ENCODE peak calls at places on chromosomes 16 and 17, in six cellular contexts. L is choroid plexus epithelial cell, V is tibial artery, G is neural progenitor cell, J is ovary, K is HFF-Myc. B is an unnamed sample.

GRCh38 chr17:9805769-9806168 is 14.4 kb upstream of the DHRS7C start:
- DNase-seq in V (no peak), K (peak; percentile 7), J (no peak), L (no peak), G (no peak), B (no peak)

GRCh38 chr17:21379080-21379711 is 3.0 kb downstream of the KCNJ12 start:
- DNase-seq in G (no peak), V (no peak), L (no peak), K (no peak), J (no peak), B (no peak)

GRCh38 chr16:80936410-80936809 is 70.3 kb downstream of the CMC2 start:
- DNase-seq in V (no peak), L (peak; percentile 58), G (no peak), K (no peak), J (no peak), B (peak; percentile 51)

GRCh38 chr16:5024632-5025031 is 9.1 kb downstream of the NAGPA start:
- DNase-seq in L (peak; percentile 18), V (no peak), J (no peak), K (no peak), G (peak; percentile 37), B (peak; percentile 8)

GRCh38 chr16:89325861-89326471 is 108.5 kb downstream of the ZNF778 start:
- DNase-seq in K (no peak), J (peak; percentile 60), L (peak; percentile 83), V (peak; percentile 80), G (no peak), B (peak; percentile 78)

GRCh38 chr16:85042606-85043005 is 15.0 kb downstream of the KIAA0513 start:
- DNase-seq in K (no peak), G (no peak), J (no peak), L (no peak), V (no peak), B (no peak)

GRCh38 chr17:7655541-7655840 is 4.8 kb downstream of the ATP1B2 start:
- DNase-seq in L (no peak), J (peak; percentile 31), G (no peak), K (no peak), V (no peak), B (no peak)

GRCh38 chr16:53282975-53283946 is 151.0 kb upstream of the RBL2 start:
- DNase-seq in G (peak; percentile 54), J (no peak), V (no peak), L (peak; percentile 66), K (peak; percentile 22), B (peak; percentile 42)

GRCh38 chr16:81446318-81447275 is 2.0 kb downstream of the CMIP start:
- DNase-seq in K (no peak), G (no peak), L (no peak), V (no peak), J (no peak), B (no peak)

GRCh38 chr16:14672403-14672971 is 21.6 kb downstream of the PLA2G10 start:
- DNase-seq in V (no peak), L (no peak), J (no peak), K (no peak), G (no peak), B (no peak)

GRCh38 chr17:62098623-62099231 is 33.6 kb upstream of the MED13 start:
- DNase-seq in G (no peak), K (no peak), V (no peak), J (no peak), L (no peak), B (no peak)

GRCh38 chr17:38619937-38620550 is 14.3 kb upstream of the SRCIN1 start:
- DNase-seq in V (peak; percentile 34), K (no peak), L (no peak), J (no peak), G (no peak), B (no peak)

GRCh38 chr16:1579214-1579613 is 32.7 kb downstream of the IFT140 start:
- DNase-seq in V (no peak), J (no peak), L (no peak), G (no peak), K (no peak), B (no peak)

GRCh38 chr16:64356267-64356666 is 765.6 kb downstream of the CDH11 start:
- DNase-seq in K (peak; percentile 51), L (peak; percentile 93), J (no peak), G (no peak), V (no peak), B (peak; percentile 80)

GRCh38 chr16:22757202-22757601 is 56.8 kb upstream of the HS3ST2 start:
- DNase-seq in V (no peak), L (no peak), G (no peak), K (no peak), J (no peak), B (no peak)

GRCh38 chr16:81646561-81646960 is 132.5 kb upstream of the PLCG2 start:
- DNase-seq in V (no peak), G (no peak), J (no peak), L (peak; percentile 81), K (no peak), B (peak; percentile 59)

GRCh38 chr17:34235389-34236028 is 19.6 kb upstream of the CCL2 start:
- DNase-seq in V (peak; percentile 79), K (no peak), J (peak; percentile 61), G (peak; percentile 40), L (no peak), B (peak; percentile 22)

GRCh38 chr16:4660454-4661007 is 32.8 kb upstream of the NUDT16L1 start:
- DNase-seq in J (no peak), V (peak; percentile 71), L (peak; percentile 45), G (no peak), K (no peak), B (peak; percentile 68)

GRCh38 chr16:64475627-64476351 is 646.1 kb downstream of the CDH11 start:
- DNase-seq in K (no peak), G (no peak), J (no peak), L (peak; percentile 92), V (no peak), B (peak; percentile 87)

GRCh38 chr17:18256776-18257175 is 1.8 kb downstream of the FLII start:
- DNase-seq in V (no peak), J (no peak), L (no peak), G (no peak), K (no peak), B (no peak)
- H3K4me3 ChIP-seq in V (peak overlapping the region; percentile 89), J (no peak overlapping the region), L (no peak overlapping the region), G (peak overlapping the region; percentile 61), K (peak overlapping the region; percentile 84), B (no peak overlapping the region)

DNA sequence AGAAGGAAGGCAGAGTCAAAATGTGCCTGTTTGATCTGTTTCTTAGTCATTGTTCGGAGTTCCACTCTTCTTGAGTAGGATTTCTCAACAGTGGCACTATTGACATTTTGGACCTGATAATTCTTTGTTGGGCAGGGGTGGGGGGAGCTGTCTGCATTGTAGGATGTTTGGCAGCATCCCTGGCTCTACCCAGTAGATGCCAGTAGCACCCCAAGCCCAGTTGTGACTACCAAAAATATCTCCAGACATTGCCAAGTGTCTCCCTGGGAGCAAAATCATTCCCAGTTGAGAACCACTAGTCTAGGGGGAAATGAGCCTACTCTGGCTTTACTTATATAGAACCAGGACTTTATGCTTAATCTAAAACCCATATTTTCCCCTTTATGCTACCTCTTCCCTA is 1.1 kb upstream of the GFOD2 start:
- DNase-seq in G (peak; percentile 5), J (no peak), K (no peak), V (no peak), L (no peak), B (no peak)
- TF ChIP-seq CTCF in G (no peak), J (no peak), K (no peak), V (no peak), L (no peak), B (no peak)

DNA sequence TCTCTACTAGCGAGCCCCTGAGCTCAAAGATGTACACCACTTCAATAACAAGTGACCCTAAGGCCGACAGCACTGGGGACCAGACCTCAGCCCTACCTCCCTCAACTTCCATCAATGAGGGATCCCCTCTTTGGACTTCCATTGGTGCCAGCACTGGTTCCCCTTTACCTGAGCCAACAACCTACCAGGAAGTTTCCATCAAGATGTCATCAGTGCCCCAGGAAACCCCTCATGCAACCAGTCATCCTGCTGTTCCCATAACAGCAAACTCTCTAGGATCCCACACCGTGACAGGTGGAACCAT is 734 bp downstream of the SPN start:
- DNase-seq in G (no peak), V (no peak), J (no peak), L (no peak), K (no peak), B (no peak)
- H3K4me3 ChIP-seq in G (no peak overlapping the region), V (no peak overlapping the region), J (no peak overlapping the region), L (no peak overlapping the region), K (no peak overlapping the region), B (no peak overlapping the region)

GRCh38 chr17:51731941-51732722 is 426.4 kb downstream of the CA10 start:
- DNase-seq in J (no peak), L (no peak), V (no peak), G (no peak), K (no peak), B (no peak)

GRCh38 chr17:51733166-51733565 is 425.3 kb downstream of the CA10 start:
- DNase-seq in V (no peak), K (no peak), L (no peak), G (peak; percentile 61), J (no peak), B (no peak)

GRCh38 chr17:51739245-51739886 is 419.1 kb downstream of the CA10 start:
- DNase-seq in L (no peak), J (no peak), V (no peak), K (no peak), G (no peak), B (no peak)

GRCh38 chr17:51734976-51735375 is 423.5 kb downstream of the CA10 start:
- DNase-seq in J (no peak), L (no peak), G (no peak), K (no peak), V (no peak), B (no peak)

GRCh38 chr17:51734462-51734861 is 424.1 kb downstream of the CA10 start:
- DNase-seq in J (no peak), L (no peak), V (no peak), K (no peak), G (peak; percentile 29), B (no peak)
- TF ChIP-seq CTCF in J (no peak), L (peak; percentile 12), V (peak; percentile 33), K (no peak), G (peak; percentile 58), B (peak; percentile 30)

DNA sequence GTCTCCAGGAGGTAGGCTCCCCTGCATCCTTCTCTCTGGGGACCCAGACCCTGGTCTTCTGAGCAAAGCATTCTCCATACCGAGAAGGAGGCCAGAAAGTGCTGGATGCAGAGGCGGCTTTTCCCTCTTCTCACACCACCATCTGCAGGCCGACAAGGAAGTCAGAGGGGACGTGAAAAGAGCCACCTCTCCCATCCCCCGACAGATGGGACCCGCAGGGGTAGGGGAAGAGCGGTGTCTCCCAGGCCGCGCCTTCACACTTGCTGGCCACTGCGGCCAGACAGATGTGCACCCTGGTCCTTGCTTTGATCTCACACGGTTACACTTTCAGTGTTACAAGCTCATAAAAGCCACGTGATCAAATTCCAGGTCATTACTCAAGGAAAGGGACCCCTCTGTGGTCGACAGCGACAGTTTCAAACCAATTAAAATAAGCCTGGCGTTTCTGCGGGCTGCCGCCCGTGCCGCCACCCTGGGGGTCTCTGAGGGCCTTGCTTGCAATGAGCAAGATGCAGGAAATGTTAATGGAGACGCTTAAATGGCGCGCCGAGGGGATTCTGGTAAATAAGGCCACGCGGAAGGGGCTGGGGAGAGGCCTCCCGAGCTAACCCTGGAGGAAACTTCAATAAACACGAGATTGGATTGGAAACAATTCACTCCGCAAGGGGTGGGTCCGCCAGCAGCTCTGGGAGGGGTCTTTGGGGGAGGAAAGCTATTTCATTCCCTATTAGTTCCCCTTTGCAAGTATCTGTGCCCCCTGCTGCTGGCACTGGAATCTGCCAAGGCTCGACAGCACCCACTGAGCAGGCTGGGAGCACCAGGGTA is 240.9 kb downstream of the ENGASE start:
- DNase-seq in G (no peak), K (no peak), V (no peak), L (no peak), J (no peak), B (no peak)
- H3K4me3 ChIP-seq in G (no peak overlapping the region), K (no peak overlapping the region), V (no peak overlapping the region), L (no peak overlapping the region), J (no peak overlapping the region), B (no peak overlapping the region)